ENCODE peak calls at places on chromosomes 6 and 20, in five cellular contexts. One of them, this sample, is unnamed.

GRCh38 chr6:26216015-26216885 is 129.0 kb downstream of the HFE start:
- DNase-seq in CD4-positive, alpha-beta T cell: peak
- DNase-seq in DMS153: peak
- DNase-seq in NCI-H2081: peak
- DNase-seq in fibroblast of pulmonary artery: peak
- DNase-seq in this sample: peak

GRCh38 chr6:30329331-30329730 is 2.6 kb downstream of the TRIM39 start:
- DNase-seq in NCI-H2081: no peak
- DNase-seq in fibroblast of pulmonary artery: no peak
- DNase-seq in CD4-positive, alpha-beta T cell: no peak
- DNase-seq in DMS153: no peak
- DNase-seq in this sample: no peak

GRCh38 chr20:56860413-56860812 is 231.3 kb downstream of the TFAP2C start:
- DNase-seq in NCI-H2081: no peak
- DNase-seq in DMS153: no peak
- DNase-seq in CD4-positive, alpha-beta T cell: no peak
- DNase-seq in fibroblast of pulmonary artery: peak
- DNase-seq in this sample: peak

GRCh38 chr20:48623176-48623905 is 204.5 kb downstream of the PREX1 start:
- DNase-seq in fibroblast of pulmonary artery: no peak
- DNase-seq in DMS153: no peak
- DNase-seq in NCI-H2081: no peak
- DNase-seq in CD4-positive, alpha-beta T cell: no peak
- DNase-seq in this sample: no peak

GRCh38 chr6:30682181-30683117 is 4.0 kb downstream of the PPP1R18 start:
- DNase-seq in NCI-H2081: peak
- DNase-seq in DMS153: peak
- DNase-seq in fibroblast of pulmonary artery: peak
- DNase-seq in CD4-positive, alpha-beta T cell: peak
- DNase-seq in this sample: peak

GRCh38 chr6:17419189-17419575 is 25.8 kb downstream of the CAP2 start:
- DNase-seq in DMS153: no peak
- DNase-seq in CD4-positive, alpha-beta T cell: no peak
- DNase-seq in fibroblast of pulmonary artery: peak
- DNase-seq in NCI-H2081: no peak
- DNase-seq in this sample: peak

GRCh38 chr6:113632220-113632864 is 224.8 kb upstream of the MARCKS start:
- DNase-seq in fibroblast of pulmonary artery: peak
- DNase-seq in DMS153: no peak
- DNase-seq in NCI-H2081: no peak
- DNase-seq in CD4-positive, alpha-beta T cell: no peak
- DNase-seq in this sample: peak

GRCh38 chr6:43758617-43759050 is 11.4 kb upstream of the VEGFA start:
- DNase-seq in NCI-H2081: peak
- DNase-seq in fibroblast of pulmonary artery: no peak
- DNase-seq in DMS153: no peak
- DNase-seq in CD4-positive, alpha-beta T cell: no peak
- DNase-seq in this sample: no peak

GRCh38 chr20:20780127-20780822 is 67.8 kb upstream of the RALGAPA2 start:
- DNase-seq in CD4-positive, alpha-beta T cell: no peak
- DNase-seq in DMS153: peak
- DNase-seq in fibroblast of pulmonary artery: peak
- DNase-seq in NCI-H2081: no peak
- DNase-seq in this sample: peak

GRCh38 chr6:122223251-122223650 is 176.2 kb upstream of the HSF2 start:
- DNase-seq in CD4-positive, alpha-beta T cell: no peak
- DNase-seq in fibroblast of pulmonary artery: no peak
- DNase-seq in DMS153: no peak
- DNase-seq in NCI-H2081: no peak
- DNase-seq in this sample: no peak

GRCh38 chr6:156933201-156934053 is 156.2 kb downstream of the ARID1B start:
- DNase-seq in CD4-positive, alpha-beta T cell: no peak
- DNase-seq in fibroblast of pulmonary artery: no peak
- DNase-seq in DMS153: peak
- DNase-seq in NCI-H2081: peak
- DNase-seq in this sample: no peak

GRCh38 chr6:159013229-159013628 is 13.2 kb upstream of the RSPH3 start:
- DNase-seq in CD4-positive, alpha-beta T cell: no peak
- DNase-seq in DMS153: no peak
- DNase-seq in NCI-H2081: no peak
- DNase-seq in fibroblast of pulmonary artery: peak
- DNase-seq in this sample: no peak

GRCh38 chr6:35360349-35361138 is 18.2 kb downstream of the PPARD start:
- DNase-seq in CD4-positive, alpha-beta T cell: no peak
- DNase-seq in NCI-H2081: no peak
- DNase-seq in DMS153: no peak
- DNase-seq in fibroblast of pulmonary artery: peak
- DNase-seq in this sample: peak

GRCh38 chr6:34574647-34575293 is 18.6 kb upstream of the SPDEF start:
- DNase-seq in DMS153: no peak
- DNase-seq in NCI-H2081: no peak
- DNase-seq in CD4-positive, alpha-beta T cell: no peak
- DNase-seq in fibroblast of pulmonary artery: no peak
- DNase-seq in this sample: no peak

GRCh38 chr20:64223526-64224067 is 32.0 kb upstream of the PCMTD2 start:
- DNase-seq in DMS153: no peak
- DNase-seq in NCI-H2081: no peak
- DNase-seq in CD4-positive, alpha-beta T cell: no peak
- DNase-seq in fibroblast of pulmonary artery: peak
- DNase-seq in this sample: peak

GRCh38 chr6:114083251-114083650 is 112.3 kb upstream of the HDAC2 start:
- DNase-seq in DMS153: no peak
- DNase-seq in NCI-H2081: no peak
- DNase-seq in fibroblast of pulmonary artery: no peak
- DNase-seq in CD4-positive, alpha-beta T cell: no peak
- DNase-seq in this sample: no peak

GRCh38 chr20:35176132-35176531 is 4.3 kb downstream of the PROCR start:
- DNase-seq in NCI-H2081: no peak
- DNase-seq in CD4-positive, alpha-beta T cell: no peak
- DNase-seq in fibroblast of pulmonary artery: no peak
- DNase-seq in DMS153: no peak
- DNase-seq in this sample: no peak

GRCh38 chr6:80356000-80356399 is 249.5 kb downstream of the BCKDHB start:
- DNase-seq in NCI-H2081: no peak
- DNase-seq in fibroblast of pulmonary artery: no peak
- DNase-seq in CD4-positive, alpha-beta T cell: no peak
- DNase-seq in DMS153: no peak
- DNase-seq in this sample: no peak

GRCh38 chr6:139531148-139531547 is 156.7 kb upstream of the CITED2 start:
- DNase-seq in CD4-positive, alpha-beta T cell: no peak
- DNase-seq in NCI-H2081: no peak
- DNase-seq in DMS153: no peak
- DNase-seq in fibroblast of pulmonary artery: no peak
- DNase-seq in this sample: peak

GRCh38 chr6:82032444-82032843 is 215.1 kb downstream of the IBTK start:
- DNase-seq in CD4-positive, alpha-beta T cell: no peak
- DNase-seq in DMS153: no peak
- DNase-seq in NCI-H2081: no peak
- DNase-seq in fibroblast of pulmonary artery: no peak
- DNase-seq in this sample: no peak

GRCh38 chr6:13922750-13923149 is 2.0 kb upstream of the RNF182 start:
- DNase-seq in fibroblast of pulmonary artery: no peak
- DNase-seq in CD4-positive, alpha-beta T cell: no peak
- DNase-seq in NCI-H2081: no peak
- DNase-seq in DMS153: no peak
- DNase-seq in this sample: no peak

GRCh38 chr6:148203281-148203925 is 139.2 kb upstream of the SASH1 start:
- DNase-seq in DMS153: no peak
- DNase-seq in fibroblast of pulmonary artery: peak
- DNase-seq in CD4-positive, alpha-beta T cell: no peak
- DNase-seq in NCI-H2081: no peak
- DNase-seq in this sample: peak

GRCh38 chr6:98529364-98529763 is 305.0 kb upstream of the POU3F2 start:
- DNase-seq in CD4-positive, alpha-beta T cell: no peak
- DNase-seq in fibroblast of pulmonary artery: no peak
- DNase-seq in NCI-H2081: no peak
- DNase-seq in DMS153: no peak
- DNase-seq in this sample: no peak

GRCh38 chr20:36587388-36588136 is 14.2 kb downstream of the TGIF2 start:
- DNase-seq in fibroblast of pulmonary artery: no peak
- DNase-seq in CD4-positive, alpha-beta T cell: no peak
- DNase-seq in NCI-H2081: no peak
- DNase-seq in DMS153: no peak
- DNase-seq in this sample: no peak

GRCh38 chr6:37555040-37555781 is 55.5 kb upstream of the CCDC167 start:
- DNase-seq in DMS153: no peak
- DNase-seq in NCI-H2081: no peak
- DNase-seq in fibroblast of pulmonary artery: no peak
- DNase-seq in CD4-positive, alpha-beta T cell: no peak
- DNase-seq in this sample: no peak

GRCh38 chr6:66326228-66326627 is 619.2 kb upstream of the EYS start:
- DNase-seq in fibroblast of pulmonary artery: no peak
- DNase-seq in DMS153: no peak
- DNase-seq in CD4-positive, alpha-beta T cell: no peak
- DNase-seq in NCI-H2081: no peak
- DNase-seq in this sample: no peak

GRCh38 chr20:6709865-6710595 is 57.5 kb upstream of the BMP2 start:
- DNase-seq in fibroblast of pulmonary artery: peak
- DNase-seq in NCI-H2081: no peak
- DNase-seq in DMS153: no peak
- DNase-seq in CD4-positive, alpha-beta T cell: no peak
- DNase-seq in this sample: no peak

GRCh38 chr20:34506480-34506879 is 9.7 kb upstream of the DYNLRB1 start:
- DNase-seq in NCI-H2081: peak
- DNase-seq in fibroblast of pulmonary artery: no peak
- DNase-seq in CD4-positive, alpha-beta T cell: no peak
- DNase-seq in DMS153: no peak
- DNase-seq in this sample: no peak

GRCh38 chr20:29689411-29690225 is 1567.8 kb upstream of the DEFB115 start:
- DNase-seq in NCI-H2081: peak
- DNase-seq in DMS153: no peak
- DNase-seq in CD4-positive, alpha-beta T cell: peak
- DNase-seq in fibroblast of pulmonary artery: peak
- DNase-seq in this sample: no peak